ENCODE peak calls at places on chromosomes 6 and 20, in four cellular contexts. D is HCT116, K is adipocyte, F is K562. G is an unnamed sample.
A peak's percentile ranks its signal among the peaks of the same experiment; 100 is the strongest.

GRCh38 chr20:14609328-14610221 is 272.2 kb upstream of the FLRT3 start:
- DNase-seq in D (no peak), K (peak; percentile 27), F (no peak), G (no peak)

GRCh38 chr20:38213607-38213940 is 47.0 kb downstream of the KIAA1755 start:
- DNase-seq in F (no peak), K (no peak), D (no peak), G (no peak)

GRCh38 chr6:157304840-157305675 is 18.3 kb downstream of the TMEM242 start:
- DNase-seq in D (no peak), K (no peak), F (peak; percentile 50), G (no peak)

GRCh38 chr6:3484240-3484639 is 27.4 kb upstream of the SLC22A23 start:
- DNase-seq in F (no peak), K (peak; percentile 27), D (peak; percentile 18), G (no peak)

GRCh38 chr6:37624121-37624520 is 73.6 kb downstream of the MDGA1 start:
- DNase-seq in D (no peak), K (no peak), F (no peak), G (no peak)

GRCh38 chr6:119147101-119148053 is 68.9 kb upstream of the FAM184A start:
- DNase-seq in F (peak; percentile 92), K (peak; percentile 90), D (peak; percentile 96), G (no peak)

GRCh38 chr6:157597461-157598312 is 216.7 kb downstream of the ZDHHC14 start:
- DNase-seq in K (peak; percentile 72), F (peak; percentile 63), D (peak; percentile 24), G (no peak)

GRCh38 chr6:85792278-85792677 is 149.6 kb upstream of the SYNCRIP start:
- DNase-seq in F (no peak), K (no peak), D (no peak), G (no peak)

GRCh38 chr20:22389836-22390542 is 194.4 kb downstream of the FOXA2 start:
- DNase-seq in D (peak; percentile 94), K (no peak), F (peak; percentile 59), G (no peak)

GRCh38 chr6:17086469-17086868 is 15.4 kb upstream of the STMND1 start:
- DNase-seq in F (peak; percentile 52), D (peak; percentile 75), K (peak; percentile 93), G (peak; percentile 62)

GRCh38 chr6:50962213-50962759 is 143.6 kb downstream of the TFAP2B start:
- DNase-seq in K (no peak), F (peak; percentile 53), D (no peak), G (no peak)

GRCh38 chr6:169156108-169156821 is 97.4 kb downstream of the THBS2 start:
- DNase-seq in F (no peak), K (no peak), D (no peak), G (no peak)

GRCh38 chr6:169157474-169158181 is 96.0 kb downstream of the THBS2 start:
- DNase-seq in F (no peak), D (no peak), K (no peak), G (no peak)

GRCh38 chr6:169159331-169159730 is 94.3 kb downstream of the THBS2 start:
- DNase-seq in F (no peak), D (no peak), K (no peak), G (no peak)

GRCh38 chr6:169158750-169159149 is 94.9 kb downstream of the THBS2 start:
- DNase-seq in D (no peak), K (no peak), F (no peak), G (no peak)

GRCh38 chr6:169158182-169158573 is 95.5 kb downstream of the THBS2 start:
- DNase-seq in K (peak; percentile 79), D (no peak), F (no peak), G (no peak)
- H3K9ac ChIP-seq in K (peak overlapping the region; percentile 65), D (no peak overlapping the region), F (no peak overlapping the region), G (peak overlapping the region; percentile 39)

GRCh38 chr6:168311410-168312124 is 8.0 kb downstream of the DACT2 start:
- DNase-seq in K (no peak), F (no peak), D (no peak), G (no peak)

GRCh38 chr6:168314948-168315347 is 4.6 kb downstream of the DACT2 start:
- DNase-seq in D (no peak), F (no peak), K (no peak), G (no peak)

GRCh38 chr6:168315626-168316025 is 4.0 kb downstream of the DACT2 start:
- DNase-seq in D (no peak), F (no peak), K (no peak), G (no peak)

GRCh38 chr6:168313371-168314028 is 6.1 kb downstream of the DACT2 start:
- DNase-seq in K (no peak), F (no peak), D (no peak), G (no peak)

DNA sequence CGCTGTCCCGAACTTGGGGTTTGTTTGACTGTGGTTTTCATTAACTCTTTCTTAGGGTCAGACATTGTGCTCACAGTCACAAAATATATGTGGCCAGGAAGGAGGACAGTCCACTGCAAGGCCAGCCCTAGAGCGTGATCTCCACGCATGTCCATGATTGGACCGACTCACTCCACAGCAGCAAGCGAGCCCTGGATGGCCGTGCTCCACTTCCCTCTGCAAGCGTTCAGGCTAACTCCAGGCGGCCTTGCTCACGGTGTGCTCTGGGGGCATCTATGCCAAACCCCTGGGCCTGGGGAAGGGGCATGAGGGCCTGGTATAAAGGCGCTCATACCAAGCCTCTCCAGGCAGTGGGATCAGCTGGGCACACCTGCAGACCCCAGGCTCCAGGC is 5.6 kb downstream of the DACT2 start:
- DNase-seq in K (no peak), D (no peak), F (no peak), G (no peak)
- H3K9me3 ChIP-seq in K (no peaks in the 10 kb centered on the region), D (no peaks in the 10 kb centered on the region), F (no peaks in the 10 kb centered on the region), G (no peaks in the 10 kb centered on the region)

GRCh38 chr6:111258615-111259088 is 171.3 kb downstream of the SLC16A10 start:
- DNase-seq in F (no peak), D (no peak), K (no peak), G (no peak)
- H3K4me3 ChIP-seq in F (no peak overlapping the region), D (peak overlapping the region; percentile 82), K (peak overlapping the region; percentile 94), G (peak overlapping the region; percentile 95)

DNA sequence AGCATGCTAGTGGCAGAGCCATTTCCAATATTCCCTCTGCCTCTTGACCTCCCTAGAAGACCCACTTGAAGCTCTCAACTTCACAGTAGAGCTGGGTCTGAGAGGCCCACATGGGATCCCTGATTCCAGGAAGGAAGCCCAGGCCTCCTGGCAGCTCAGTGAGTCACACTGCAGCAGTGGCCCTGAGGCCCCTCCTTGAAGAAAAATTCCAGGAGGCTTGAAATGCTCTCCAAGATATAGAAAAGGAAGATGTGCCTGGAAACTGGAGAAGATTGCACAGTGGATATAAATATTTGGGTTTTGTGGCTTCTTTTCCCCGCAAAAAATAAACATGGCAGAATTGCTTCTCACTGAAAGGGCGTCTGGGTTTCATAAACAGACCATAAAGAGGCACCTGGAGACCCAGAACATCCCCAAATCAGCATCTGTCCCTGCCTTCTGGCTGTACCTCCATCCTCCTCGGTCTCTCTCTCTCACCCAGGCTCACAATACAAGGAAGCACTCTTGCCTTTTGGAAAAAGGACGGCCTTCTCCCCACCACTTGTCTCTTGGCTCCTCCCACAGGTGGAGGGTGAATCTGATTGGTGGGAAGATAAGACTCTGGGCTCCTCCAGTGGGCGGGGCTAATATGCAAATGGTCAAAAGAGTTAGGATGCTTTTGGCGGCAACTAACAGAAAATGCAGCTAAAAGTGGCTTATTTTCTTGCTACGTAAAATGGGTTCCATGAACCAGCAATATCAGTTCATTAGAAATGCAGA is 200.0 kb upstream of the SULF2 start:
- DNase-seq in F (peak; percentile 46), K (peak; percentile 37), D (no peak), G (no peak)
- H3K9ac ChIP-seq in F (no peak overlapping the region), K (no peak overlapping the region), D (no peak overlapping the region), G (no peak overlapping the region)

DNA sequence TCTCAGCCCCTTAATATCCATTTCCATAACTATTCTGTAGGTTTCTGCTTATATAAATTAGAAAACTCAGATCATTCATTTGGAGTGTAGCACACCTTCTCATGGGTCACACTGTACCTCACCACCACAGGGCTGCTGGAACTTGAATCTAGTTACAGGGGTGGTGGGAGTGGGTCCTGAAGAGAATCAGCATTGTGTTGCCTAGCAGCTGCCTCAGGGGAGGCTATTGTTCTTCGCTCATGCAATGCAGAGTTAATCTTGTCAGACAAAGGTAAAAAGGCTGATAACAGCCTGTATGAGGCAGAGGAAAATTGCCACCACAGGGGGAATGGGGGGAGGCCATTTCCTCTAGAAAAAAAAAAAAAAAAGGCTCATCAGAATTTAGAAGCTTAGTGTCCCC is 496.0 kb upstream of the ADGRB3 start:
- DNase-seq in K (no peak), F (no peak), D (no peak), G (no peak)
- H3K9me3 ChIP-seq in K (no peaks in the 10 kb centered on the region), F (no peaks in the 10 kb centered on the region), D (peaks cover 7% of the 10 kb centered on the region), G (no peaks in the 10 kb centered on the region)